ENCODE peak calls at places on chromosome 15, in five cellular contexts. A, L, I, S and H are unnamed samples.

GRCh38 chr15:79640206-79640605 is 208.1 kb downstream of the MINAR1 start:
- DNase-seq in A (peak), L (no peak), I (no peak), S (peak), H (no peak)

GRCh38 chr15:42366151-42366550 is 6.8 kb downstream of the CAPN3 start:
- DNase-seq in A (no peak), L (no peak), I (no peak), S (no peak), H (no peak)

GRCh38 chr15:82966671-82967071 is 14.2 kb upstream of the HOMER2 start:
- DNase-seq in A (no peak), L (no peak), I (no peak), S (no peak), H (no peak)

GRCh38 chr15:40930430-40931299 is 1.5 kb downstream of the DLL4 start:
- DNase-seq in A (no peak), L (peak), I (peak), S (peak), H (peak)

GRCh38 chr15:38690737-38691332 is 126.2 kb upstream of the RASGRP1 start:
- DNase-seq in A (peak), L (peak), I (peak), S (peak), H (no peak)

GRCh38 chr15:73922186-73923151 is 3.8 kb upstream of the LOXL1 start:
- DNase-seq in A (peak), L (peak), I (peak), S (peak), H (no peak)

GRCh38 chr15:75198560-75199346 is 2.9 kb upstream of the C15orf39 start:
- DNase-seq in A (peak), L (no peak), I (peak), S (peak), H (no peak)

GRCh38 chr15:92920595-92921169 is 20.6 kb downstream of the CHD2 start:
- DNase-seq in A (no peak), L (no peak), I (no peak), S (no peak), H (no peak)

GRCh38 chr15:73624530-73624929 is 8.7 kb downstream of the NPTN start:
- DNase-seq in A (no peak), L (no peak), I (no peak), S (no peak), H (no peak)

GRCh38 chr15:92393287-92393993 is at the start of gene ST8SIA2:
- DNase-seq in A (peak), L (peak), I (peak), S (no peak), H (no peak)

GRCh38 chr15:92634641-92635272 is 20.8 kb downstream of the FAM174B start:
- DNase-seq in A (no peak), L (no peak), I (peak), S (no peak), H (no peak)

GRCh38 chr15:41819455-41820050 is 8.3 kb upstream of the JMJD7 start:
- DNase-seq in A (no peak), L (no peak), I (no peak), S (no peak), H (no peak)

GRCh38 chr15:57861039-57861638 is 154.6 kb downstream of the POLR2M start:
- DNase-seq in A (peak), L (peak), I (no peak), S (peak), H (no peak)

GRCh38 chr15:29880341-29880740 is 58.1 kb upstream of the TJP1 start:
- DNase-seq in A (no peak), L (no peak), I (no peak), S (no peak), H (no peak)

GRCh38 chr15:89107984-89108383 is 19.7 kb downstream of the ABHD2 start:
- DNase-seq in A (no peak), L (no peak), I (no peak), S (no peak), H (no peak)

GRCh38 chr15:99408236-99409096 is 157.2 kb downstream of the LRRC28 start:
- DNase-seq in A (peak), L (no peak), I (no peak), S (peak), H (no peak)

GRCh38 chr15:53918180-53919079 is 59.8 kb upstream of the UNC13C start:
- DNase-seq in A (no peak), L (no peak), I (peak), S (no peak), H (no peak)

GRCh38 chr15:74873756-74874424 is 725 bp upstream of the SCAMP2 start:
- DNase-seq in A (no peak), L (peak), I (no peak), S (peak), H (no peak)

GRCh38 chr15:59528965-59529402 is 82.6 kb upstream of the GCNT3 start:
- DNase-seq in A (peak), L (peak), I (peak), S (peak), H (peak)

DNA sequence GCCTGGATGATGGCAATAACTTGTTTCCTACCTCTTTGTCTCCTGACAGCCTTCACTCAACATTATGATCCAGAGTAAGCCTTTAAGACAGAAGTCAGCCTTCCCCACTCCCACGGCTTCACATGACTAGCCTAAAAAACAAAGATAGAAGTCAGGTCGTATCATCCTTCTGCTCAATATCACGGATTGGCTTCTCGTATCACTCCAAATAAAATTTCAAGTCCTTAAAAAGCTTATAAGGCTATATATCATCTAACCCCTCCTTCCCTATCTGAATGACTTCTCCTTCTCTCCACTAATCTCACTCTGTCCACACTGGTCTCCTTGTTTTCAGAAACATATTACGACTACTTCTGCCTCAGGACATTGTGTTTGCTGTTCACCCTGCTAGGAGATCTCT is 47.7 kb upstream of the AP4E1 start:
- DNase-seq in A (no peak), L (no peak), I (no peak), S (no peak), H (no peak)
- TF ChIP-seq CTCF in A (no peak), L (no peak), I (no peak), S (no peak), H (no peak)

DNA sequence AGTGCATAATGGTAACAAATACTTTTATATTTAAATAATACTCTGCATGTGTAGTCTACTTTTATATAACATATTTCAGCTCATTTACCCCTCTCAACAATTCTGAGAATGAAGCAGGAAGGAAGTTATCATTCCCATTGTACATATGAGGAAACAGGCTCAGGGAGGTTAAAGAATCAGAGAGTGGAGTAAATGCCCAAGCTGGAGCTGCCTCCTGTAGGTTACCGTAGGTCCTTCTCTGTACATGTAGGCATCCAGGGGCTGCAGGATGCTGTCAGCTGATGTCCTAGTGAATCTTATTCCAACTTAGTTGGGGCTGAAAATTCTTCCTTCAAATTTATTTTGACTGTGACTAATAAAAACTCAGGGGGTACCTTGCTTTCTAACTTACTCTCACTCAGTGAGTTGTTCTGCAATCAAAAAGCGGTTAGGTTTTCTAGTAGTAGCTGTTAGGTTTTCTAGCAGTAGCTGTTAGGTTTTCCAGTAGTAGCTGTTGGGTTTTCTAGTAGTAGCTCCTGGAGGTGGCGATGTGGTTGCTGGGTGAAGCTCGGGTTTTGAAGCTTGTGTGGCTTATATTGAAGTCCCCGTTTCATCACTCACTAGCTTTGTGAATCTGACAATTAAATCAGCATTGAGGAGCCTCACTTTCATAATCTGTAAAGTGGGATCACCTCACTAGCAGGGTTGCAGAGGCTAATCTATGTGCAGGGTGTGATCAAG is 357.0 kb downstream of the NR2F2 start:
- DNase-seq in A (no peak), L (no peak), I (no peak), S (no peak), H (no peak)
- TF ChIP-seq CTCF in A (no peak), L (no peak), I (peak), S (no peak), H (no peak)

GRCh38 chr15:32994810-32995424 is 199.6 kb downstream of the FMN1 start:
- DNase-seq in A (peak), L (no peak), I (no peak), S (peak), H (no peak)
- TF ChIP-seq CTCF in A (peak), L (peak), I (peak), S (peak), H (peak)

DNA sequence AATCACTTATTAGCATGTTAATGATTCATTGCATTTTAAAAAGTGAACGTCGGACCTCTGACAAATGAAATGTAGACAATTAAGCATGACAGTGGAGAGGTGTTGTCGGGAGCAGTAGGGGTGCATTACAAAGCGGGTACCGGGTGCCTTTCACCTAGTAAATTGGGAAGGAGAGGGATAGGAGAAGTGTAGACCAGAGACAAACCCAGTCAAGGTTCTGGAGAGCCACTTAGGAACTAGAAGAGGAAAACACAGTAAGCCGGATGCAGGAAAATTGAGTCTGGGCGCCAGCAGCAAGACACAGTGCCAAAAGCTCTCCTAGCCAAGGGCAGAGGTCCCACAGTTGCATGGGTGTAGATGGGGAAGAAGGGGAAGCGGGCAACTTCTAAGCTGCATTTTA is 3.1 kb upstream of the CERS3 start:
- DNase-seq in A (no peak), L (no peak), I (no peak), S (no peak), H (no peak)
- TF ChIP-seq CTCF in A (no peak), L (no peak), I (no peak), S (no peak), H (no peak)

GRCh38 chr15:101615986-101616848 is 36.0 kb downstream of the TM2D3 start:
- DNase-seq in A (peak), L (peak), I (peak), S (peak), H (peak)

GRCh38 chr15:101614001-101614585 is 38.1 kb downstream of the TM2D3 start:
- DNase-seq in A (no peak), L (no peak), I (no peak), S (no peak), H (peak)

GRCh38 chr15:101614761-101615160 is 37.4 kb downstream of the TM2D3 start:
- DNase-seq in A (no peak), L (no peak), I (no peak), S (no peak), H (no peak)

GRCh38 chr15:101617390-101617965 is 34.7 kb downstream of the TM2D3 start:
- DNase-seq in A (no peak), L (no peak), I (no peak), S (peak), H (peak)

GRCh38 chr15:101615414-101615985 is 36.7 kb downstream of the TM2D3 start:
- DNase-seq in A (no peak), L (no peak), I (no peak), S (peak), H (no peak)
- TF ChIP-seq CTCF in A (no peak), L (no peak), I (no peak), S (no peak), H (no peak)

GRCh38 chr15:48924528-48925393 is 39.0 kb downstream of the SHC4 start:
- DNase-seq in A (no peak), L (no peak), I (no peak), S (no peak), H (no peak)
- TF ChIP-seq CTCF in A (no peak), L (no peak), I (no peak), S (no peak), H (no peak)

GRCh38 chr15:87489902-87490301 is 766.6 kb downstream of the NTRK3 start:
- DNase-seq in A (no peak), L (no peak), I (no peak), S (no peak), H (no peak)
- TF ChIP-seq CTCF in A (no peak), L (no peak), I (peak), S (no peak), H (no peak)

GRCh38 chr15:66850078-66850991 is 148.3 kb downstream of the SMAD6 start:
- DNase-seq in A (no peak), L (no peak), I (peak), S (no peak), H (no peak)
- TF ChIP-seq CTCF in A (no peak), L (no peak), I (no peak), S (no peak), H (no peak)

DNA sequence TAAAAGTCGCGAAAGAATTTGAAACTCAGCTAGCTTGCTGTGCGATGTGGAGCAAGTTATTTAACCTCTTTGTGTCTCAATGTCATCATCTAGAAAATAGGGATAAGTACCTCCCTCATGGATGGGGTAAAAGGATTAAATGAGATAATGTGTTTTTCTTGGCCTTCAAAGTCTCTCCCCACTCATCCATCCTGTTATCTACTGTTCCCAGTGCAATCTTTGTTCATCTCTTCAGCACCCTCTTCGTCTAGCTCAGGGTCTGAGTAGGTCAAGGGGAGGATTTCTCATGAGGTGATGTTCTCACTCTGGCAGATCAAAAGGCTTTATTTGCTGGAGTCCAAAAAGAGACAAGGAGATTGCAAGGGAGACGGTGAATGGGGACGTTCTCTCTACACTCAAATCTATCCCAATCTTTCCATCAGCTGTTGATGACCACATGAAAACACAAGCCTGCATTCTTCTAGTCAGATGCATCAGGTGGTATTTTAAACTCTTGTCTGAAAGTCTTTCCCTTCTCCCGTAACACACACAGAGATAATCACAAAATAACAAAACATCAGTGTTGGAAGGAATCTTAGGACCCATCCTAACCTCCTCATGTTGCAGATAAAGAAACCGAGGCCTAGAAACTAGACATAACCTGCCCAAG is 1.3 kb downstream of the MESD start:
- DNase-seq in A (no peak), L (no peak), I (no peak), S (no peak), H (no peak)
- TF ChIP-seq CTCF in A (no peak), L (no peak), I (no peak), S (no peak), H (no peak)